ENCODE peak calls at places on chromosome 2, in nine cellular contexts. One of them, this sample, is unnamed.

GRCh38 chr2:74374509-74375205 is 5.5 kb downstream of the DCTN1 start:
- DNase-seq in ACHN: no peak
- DNase-seq in renal cortical epithelial cell: peak
- DNase-seq in activated CD4-positive, alpha-beta T cell treated with anti-CD3 and anti-CD28 coated beads, Interleukin-2, amount 10 ng/mL, durations not matched to agents 24 days and 14 days: no peak
- DNase-seq in activated CD8-positive, alpha-beta memory T cell treated with anti-CD3 and anti-CD28 coated beads for 1 hour: no peak
- DNase-seq in body of pancreas: peak
- DNase-seq in AG08396: peak
- DNase-seq in EL: peak
- DNase-seq in transverse colon: peak
- DNase-seq in this sample: peak

GRCh38 chr2:233563663-233564430 is 2.7 kb downstream of the USP40 start:
- DNase-seq in ACHN: no peak
- DNase-seq in renal cortical epithelial cell: peak
- DNase-seq in activated CD4-positive, alpha-beta T cell treated with anti-CD3 and anti-CD28 coated beads, Interleukin-2, amount 10 ng/mL, durations not matched to agents 24 days and 14 days: peak
- DNase-seq in activated CD8-positive, alpha-beta memory T cell treated with anti-CD3 and anti-CD28 coated beads for 1 hour: no peak
- DNase-seq in body of pancreas: no peak
- DNase-seq in AG08396: no peak
- DNase-seq in EL: no peak
- DNase-seq in transverse colon: no peak
- DNase-seq in this sample: no peak

GRCh38 chr2:10329880-10330699 is 27.4 kb downstream of the HPCAL1 start:
- DNase-seq in ACHN: peak
- DNase-seq in renal cortical epithelial cell: peak
- DNase-seq in activated CD4-positive, alpha-beta T cell treated with anti-CD3 and anti-CD28 coated beads, Interleukin-2, amount 10 ng/mL, durations not matched to agents 24 days and 14 days: peak
- DNase-seq in activated CD8-positive, alpha-beta memory T cell treated with anti-CD3 and anti-CD28 coated beads for 1 hour: no peak
- DNase-seq in body of pancreas: no peak
- DNase-seq in AG08396: peak
- DNase-seq in EL: peak
- DNase-seq in transverse colon: no peak
- DNase-seq in this sample: no peak

GRCh38 chr2:203035879-203036470 is 21.3 kb downstream of the NBEAL1 start:
- DNase-seq in ACHN: no peak
- DNase-seq in renal cortical epithelial cell: no peak
- DNase-seq in activated CD4-positive, alpha-beta T cell treated with anti-CD3 and anti-CD28 coated beads, Interleukin-2, amount 10 ng/mL, durations not matched to agents 24 days and 14 days: no peak
- DNase-seq in activated CD8-positive, alpha-beta memory T cell treated with anti-CD3 and anti-CD28 coated beads for 1 hour: no peak
- DNase-seq in body of pancreas: no peak
- DNase-seq in AG08396: no peak
- DNase-seq in EL: no peak
- DNase-seq in transverse colon: no peak
- DNase-seq in this sample: no peak

GRCh38 chr2:226839960-226840359 is 4.1 kb downstream of the RHBDD1 start:
- DNase-seq in ACHN: no peak
- DNase-seq in renal cortical epithelial cell: no peak
- DNase-seq in activated CD4-positive, alpha-beta T cell treated with anti-CD3 and anti-CD28 coated beads, Interleukin-2, amount 10 ng/mL, durations not matched to agents 24 days and 14 days: no peak
- DNase-seq in activated CD8-positive, alpha-beta memory T cell treated with anti-CD3 and anti-CD28 coated beads for 1 hour: no peak
- DNase-seq in body of pancreas: no peak
- DNase-seq in AG08396: no peak
- DNase-seq in EL: no peak
- DNase-seq in transverse colon: no peak
- DNase-seq in this sample: no peak

GRCh38 chr2:85827879-85828569 is 60.8 kb downstream of the ST3GAL5 start:
- DNase-seq in ACHN: no peak
- DNase-seq in renal cortical epithelial cell: no peak
- DNase-seq in activated CD4-positive, alpha-beta T cell treated with anti-CD3 and anti-CD28 coated beads, Interleukin-2, amount 10 ng/mL, durations not matched to agents 24 days and 14 days: peak
- DNase-seq in activated CD8-positive, alpha-beta memory T cell treated with anti-CD3 and anti-CD28 coated beads for 1 hour: no peak
- DNase-seq in body of pancreas: no peak
- DNase-seq in AG08396: no peak
- DNase-seq in EL: no peak
- DNase-seq in transverse colon: no peak
- DNase-seq in this sample: no peak

GRCh38 chr2:223787358-223787757 is 50.0 kb downstream of the AP1S3 start:
- DNase-seq in ACHN: no peak
- DNase-seq in renal cortical epithelial cell: no peak
- DNase-seq in activated CD4-positive, alpha-beta T cell treated with anti-CD3 and anti-CD28 coated beads, Interleukin-2, amount 10 ng/mL, durations not matched to agents 24 days and 14 days: no peak
- DNase-seq in activated CD8-positive, alpha-beta memory T cell treated with anti-CD3 and anti-CD28 coated beads for 1 hour: no peak
- DNase-seq in body of pancreas: no peak
- DNase-seq in AG08396: no peak
- DNase-seq in EL: no peak
- DNase-seq in transverse colon: no peak
- DNase-seq in this sample: no peak

GRCh38 chr2:161068670-161069069 is 91.6 kb upstream of the TANK start:
- DNase-seq in ACHN: no peak
- DNase-seq in renal cortical epithelial cell: peak
- DNase-seq in activated CD4-positive, alpha-beta T cell treated with anti-CD3 and anti-CD28 coated beads, Interleukin-2, amount 10 ng/mL, durations not matched to agents 24 days and 14 days: no peak
- DNase-seq in activated CD8-positive, alpha-beta memory T cell treated with anti-CD3 and anti-CD28 coated beads for 1 hour: no peak
- DNase-seq in body of pancreas: no peak
- DNase-seq in AG08396: no peak
- DNase-seq in EL: peak
- DNase-seq in transverse colon: no peak
- DNase-seq in this sample: no peak

GRCh38 chr2:119126650-119127049 is 31.9 kb downstream of the C1QL2 start:
- DNase-seq in ACHN: peak
- DNase-seq in renal cortical epithelial cell: no peak
- DNase-seq in activated CD4-positive, alpha-beta T cell treated with anti-CD3 and anti-CD28 coated beads, Interleukin-2, amount 10 ng/mL, durations not matched to agents 24 days and 14 days: peak
- DNase-seq in activated CD8-positive, alpha-beta memory T cell treated with anti-CD3 and anti-CD28 coated beads for 1 hour: peak
- DNase-seq in body of pancreas: no peak
- DNase-seq in AG08396: peak
- DNase-seq in EL: peak
- DNase-seq in transverse colon: peak
- DNase-seq in this sample: no peak

GRCh38 chr2:42789751-42790150 is 2.6 kb downstream of the HAAO start:
- DNase-seq in ACHN: no peak
- DNase-seq in renal cortical epithelial cell: no peak
- DNase-seq in activated CD4-positive, alpha-beta T cell treated with anti-CD3 and anti-CD28 coated beads, Interleukin-2, amount 10 ng/mL, durations not matched to agents 24 days and 14 days: no peak
- DNase-seq in activated CD8-positive, alpha-beta memory T cell treated with anti-CD3 and anti-CD28 coated beads for 1 hour: no peak
- DNase-seq in body of pancreas: no peak
- DNase-seq in AG08396: no peak
- DNase-seq in EL: no peak
- DNase-seq in transverse colon: no peak
- DNase-seq in this sample: no peak

GRCh38 chr2:29215739-29216608 is 100.8 kb downstream of the CLIP4 start:
- DNase-seq in ACHN: no peak
- DNase-seq in renal cortical epithelial cell: no peak
- DNase-seq in activated CD4-positive, alpha-beta T cell treated with anti-CD3 and anti-CD28 coated beads, Interleukin-2, amount 10 ng/mL, durations not matched to agents 24 days and 14 days: no peak
- DNase-seq in activated CD8-positive, alpha-beta memory T cell treated with anti-CD3 and anti-CD28 coated beads for 1 hour: no peak
- DNase-seq in body of pancreas: no peak
- DNase-seq in AG08396: no peak
- DNase-seq in EL: no peak
- DNase-seq in transverse colon: no peak
- DNase-seq in this sample: no peak

GRCh38 chr2:232920055-232920454 is 50.0 kb downstream of the SNORC start:
- DNase-seq in ACHN: no peak
- DNase-seq in renal cortical epithelial cell: no peak
- DNase-seq in activated CD4-positive, alpha-beta T cell treated with anti-CD3 and anti-CD28 coated beads, Interleukin-2, amount 10 ng/mL, durations not matched to agents 24 days and 14 days: no peak
- DNase-seq in activated CD8-positive, alpha-beta memory T cell treated with anti-CD3 and anti-CD28 coated beads for 1 hour: no peak
- DNase-seq in body of pancreas: no peak
- DNase-seq in AG08396: no peak
- DNase-seq in EL: no peak
- DNase-seq in transverse colon: no peak
- DNase-seq in this sample: no peak

GRCh38 chr2:215727507-215728503 is 285.5 kb downstream of the MREG start:
- DNase-seq in ACHN: no peak
- DNase-seq in renal cortical epithelial cell: peak
- DNase-seq in activated CD4-positive, alpha-beta T cell treated with anti-CD3 and anti-CD28 coated beads, Interleukin-2, amount 10 ng/mL, durations not matched to agents 24 days and 14 days: no peak
- DNase-seq in activated CD8-positive, alpha-beta memory T cell treated with anti-CD3 and anti-CD28 coated beads for 1 hour: no peak
- DNase-seq in body of pancreas: no peak
- DNase-seq in AG08396: no peak
- DNase-seq in EL: peak
- DNase-seq in transverse colon: no peak
- DNase-seq in this sample: no peak

GRCh38 chr2:134133622-134134312 is 120.1 kb upstream of the MGAT5 start:
- DNase-seq in ACHN: no peak
- DNase-seq in renal cortical epithelial cell: no peak
- DNase-seq in activated CD4-positive, alpha-beta T cell treated with anti-CD3 and anti-CD28 coated beads, Interleukin-2, amount 10 ng/mL, durations not matched to agents 24 days and 14 days: no peak
- DNase-seq in activated CD8-positive, alpha-beta memory T cell treated with anti-CD3 and anti-CD28 coated beads for 1 hour: no peak
- DNase-seq in body of pancreas: no peak
- DNase-seq in AG08396: no peak
- DNase-seq in EL: no peak
- DNase-seq in transverse colon: no peak
- DNase-seq in this sample: no peak

GRCh38 chr2:101442042-101442666 is 32.8 kb downstream of the RFX8 start:
- DNase-seq in ACHN: no peak
- DNase-seq in renal cortical epithelial cell: peak
- DNase-seq in activated CD4-positive, alpha-beta T cell treated with anti-CD3 and anti-CD28 coated beads, Interleukin-2, amount 10 ng/mL, durations not matched to agents 24 days and 14 days: no peak
- DNase-seq in activated CD8-positive, alpha-beta memory T cell treated with anti-CD3 and anti-CD28 coated beads for 1 hour: no peak
- DNase-seq in body of pancreas: no peak
- DNase-seq in AG08396: no peak
- DNase-seq in EL: peak
- DNase-seq in transverse colon: no peak
- DNase-seq in this sample: no peak

GRCh38 chr2:179268277-179268935 is 3.8 kb upstream of the SESTD1 start:
- DNase-seq in ACHN: no peak
- DNase-seq in renal cortical epithelial cell: peak
- DNase-seq in activated CD4-positive, alpha-beta T cell treated with anti-CD3 and anti-CD28 coated beads, Interleukin-2, amount 10 ng/mL, durations not matched to agents 24 days and 14 days: no peak
- DNase-seq in activated CD8-positive, alpha-beta memory T cell treated with anti-CD3 and anti-CD28 coated beads for 1 hour: no peak
- DNase-seq in body of pancreas: no peak
- DNase-seq in AG08396: peak
- DNase-seq in EL: peak
- DNase-seq in transverse colon: no peak
- DNase-seq in this sample: no peak

GRCh38 chr2:230614913-230615332 is 97.7 kb upstream of the CAB39 start:
- DNase-seq in ACHN: no peak
- DNase-seq in renal cortical epithelial cell: no peak
- DNase-seq in activated CD4-positive, alpha-beta T cell treated with anti-CD3 and anti-CD28 coated beads, Interleukin-2, amount 10 ng/mL, durations not matched to agents 24 days and 14 days: peak
- DNase-seq in activated CD8-positive, alpha-beta memory T cell treated with anti-CD3 and anti-CD28 coated beads for 1 hour: no peak
- DNase-seq in body of pancreas: no peak
- DNase-seq in AG08396: no peak
- DNase-seq in EL: no peak
- DNase-seq in transverse colon: peak
- DNase-seq in this sample: no peak

GRCh38 chr2:139067072-139067471 is 286.9 kb upstream of the NXPH2 start:
- DNase-seq in ACHN: no peak
- DNase-seq in renal cortical epithelial cell: no peak
- DNase-seq in activated CD4-positive, alpha-beta T cell treated with anti-CD3 and anti-CD28 coated beads, Interleukin-2, amount 10 ng/mL, durations not matched to agents 24 days and 14 days: no peak
- DNase-seq in activated CD8-positive, alpha-beta memory T cell treated with anti-CD3 and anti-CD28 coated beads for 1 hour: no peak
- DNase-seq in body of pancreas: no peak
- DNase-seq in AG08396: no peak
- DNase-seq in EL: no peak
- DNase-seq in transverse colon: no peak
- DNase-seq in this sample: no peak

GRCh38 chr2:172790404-172790803 is 54.8 kb downstream of the RAPGEF4 start:
- DNase-seq in ACHN: no peak
- DNase-seq in renal cortical epithelial cell: no peak
- DNase-seq in activated CD4-positive, alpha-beta T cell treated with anti-CD3 and anti-CD28 coated beads, Interleukin-2, amount 10 ng/mL, durations not matched to agents 24 days and 14 days: no peak
- DNase-seq in activated CD8-positive, alpha-beta memory T cell treated with anti-CD3 and anti-CD28 coated beads for 1 hour: no peak
- DNase-seq in body of pancreas: no peak
- DNase-seq in AG08396: no peak
- DNase-seq in EL: no peak
- DNase-seq in transverse colon: no peak
- DNase-seq in this sample: no peak

GRCh38 chr2:221293949-221294736 is 278.0 kb downstream of the EPHA4 start:
- DNase-seq in ACHN: no peak
- DNase-seq in renal cortical epithelial cell: no peak
- DNase-seq in activated CD4-positive, alpha-beta T cell treated with anti-CD3 and anti-CD28 coated beads, Interleukin-2, amount 10 ng/mL, durations not matched to agents 24 days and 14 days: no peak
- DNase-seq in activated CD8-positive, alpha-beta memory T cell treated with anti-CD3 and anti-CD28 coated beads for 1 hour: no peak
- DNase-seq in body of pancreas: no peak
- DNase-seq in AG08396: no peak
- DNase-seq in EL: no peak
- DNase-seq in transverse colon: no peak
- DNase-seq in this sample: no peak

GRCh38 chr2:287471-287885 is 413 bp downstream of the ALKAL2 start:
- DNase-seq in ACHN: peak
- DNase-seq in renal cortical epithelial cell: no peak
- DNase-seq in activated CD4-positive, alpha-beta T cell treated with anti-CD3 and anti-CD28 coated beads, Interleukin-2, amount 10 ng/mL, durations not matched to agents 24 days and 14 days: peak
- DNase-seq in activated CD8-positive, alpha-beta memory T cell treated with anti-CD3 and anti-CD28 coated beads for 1 hour: no peak
- DNase-seq in body of pancreas: peak
- DNase-seq in AG08396: peak
- DNase-seq in EL: no peak
- DNase-seq in transverse colon: peak
- DNase-seq in this sample: no peak

GRCh38 chr2:120870467-120870788 is 134.8 kb downstream of the GLI2 start:
- DNase-seq in ACHN: no peak
- DNase-seq in renal cortical epithelial cell: no peak
- DNase-seq in activated CD4-positive, alpha-beta T cell treated with anti-CD3 and anti-CD28 coated beads, Interleukin-2, amount 10 ng/mL, durations not matched to agents 24 days and 14 days: no peak
- DNase-seq in activated CD8-positive, alpha-beta memory T cell treated with anti-CD3 and anti-CD28 coated beads for 1 hour: no peak
- DNase-seq in body of pancreas: no peak
- DNase-seq in AG08396: no peak
- DNase-seq in EL: no peak
- DNase-seq in transverse colon: no peak
- DNase-seq in this sample: no peak

GRCh38 chr2:138468617-138469016 is 33.0 kb upstream of the SPOPL start:
- DNase-seq in ACHN: no peak
- DNase-seq in renal cortical epithelial cell: no peak
- DNase-seq in activated CD4-positive, alpha-beta T cell treated with anti-CD3 and anti-CD28 coated beads, Interleukin-2, amount 10 ng/mL, durations not matched to agents 24 days and 14 days: no peak
- DNase-seq in activated CD8-positive, alpha-beta memory T cell treated with anti-CD3 and anti-CD28 coated beads for 1 hour: no peak
- DNase-seq in body of pancreas: no peak
- DNase-seq in AG08396: no peak
- DNase-seq in EL: no peak
- DNase-seq in transverse colon: no peak
- DNase-seq in this sample: no peak

GRCh38 chr2:69589973-69590652 is 53.4 kb downstream of the AAK1 start:
- DNase-seq in ACHN: peak
- DNase-seq in renal cortical epithelial cell: peak
- DNase-seq in activated CD4-positive, alpha-beta T cell treated with anti-CD3 and anti-CD28 coated beads, Interleukin-2, amount 10 ng/mL, durations not matched to agents 24 days and 14 days: no peak
- DNase-seq in activated CD8-positive, alpha-beta memory T cell treated with anti-CD3 and anti-CD28 coated beads for 1 hour: no peak
- DNase-seq in body of pancreas: no peak
- DNase-seq in AG08396: no peak
- DNase-seq in EL: no peak
- DNase-seq in transverse colon: no peak
- DNase-seq in this sample: no peak

GRCh38 chr2:165018207-165018606 is 62.9 kb upstream of the SLC38A11 start:
- DNase-seq in ACHN: no peak
- DNase-seq in renal cortical epithelial cell: no peak
- DNase-seq in activated CD4-positive, alpha-beta T cell treated with anti-CD3 and anti-CD28 coated beads, Interleukin-2, amount 10 ng/mL, durations not matched to agents 24 days and 14 days: no peak
- DNase-seq in activated CD8-positive, alpha-beta memory T cell treated with anti-CD3 and anti-CD28 coated beads for 1 hour: no peak
- DNase-seq in body of pancreas: no peak
- DNase-seq in AG08396: no peak
- DNase-seq in EL: no peak
- DNase-seq in transverse colon: no peak
- DNase-seq in this sample: no peak

GRCh38 chr2:230902180-230902899 is 22.7 kb downstream of the GPR55 start:
- DNase-seq in ACHN: peak
- DNase-seq in renal cortical epithelial cell: peak
- DNase-seq in activated CD4-positive, alpha-beta T cell treated with anti-CD3 and anti-CD28 coated beads, Interleukin-2, amount 10 ng/mL, durations not matched to agents 24 days and 14 days: peak
- DNase-seq in activated CD8-positive, alpha-beta memory T cell treated with anti-CD3 and anti-CD28 coated beads for 1 hour: no peak
- DNase-seq in body of pancreas: no peak
- DNase-seq in AG08396: peak
- DNase-seq in EL: peak
- DNase-seq in transverse colon: peak
- DNase-seq in this sample: no peak

GRCh38 chr2:8229546-8229986 is 452.3 kb upstream of the ID2 start:
- DNase-seq in ACHN: peak
- DNase-seq in renal cortical epithelial cell: peak
- DNase-seq in activated CD4-positive, alpha-beta T cell treated with anti-CD3 and anti-CD28 coated beads, Interleukin-2, amount 10 ng/mL, durations not matched to agents 24 days and 14 days: peak
- DNase-seq in activated CD8-positive, alpha-beta memory T cell treated with anti-CD3 and anti-CD28 coated beads for 1 hour: peak
- DNase-seq in body of pancreas: peak
- DNase-seq in AG08396: peak
- DNase-seq in EL: peak
- DNase-seq in transverse colon: peak
- DNase-seq in this sample: no peak

GRCh38 chr2:147845608-147846002 is 776 bp downstream of the ACVR2A start:
- DNase-seq in ACHN: peak
- DNase-seq in renal cortical epithelial cell: no peak
- DNase-seq in activated CD4-positive, alpha-beta T cell treated with anti-CD3 and anti-CD28 coated beads, Interleukin-2, amount 10 ng/mL, durations not matched to agents 24 days and 14 days: no peak
- DNase-seq in activated CD8-positive, alpha-beta memory T cell treated with anti-CD3 and anti-CD28 coated beads for 1 hour: no peak
- DNase-seq in body of pancreas: no peak
- DNase-seq in AG08396: peak
- DNase-seq in EL: peak
- DNase-seq in transverse colon: no peak
- DNase-seq in this sample: no peak

GRCh38 chr2:63888490-63889402 is 47.0 kb downstream of the UGP2 start:
- DNase-seq in ACHN: peak
- DNase-seq in renal cortical epithelial cell: peak
- DNase-seq in activated CD4-positive, alpha-beta T cell treated with anti-CD3 and anti-CD28 coated beads, Interleukin-2, amount 10 ng/mL, durations not matched to agents 24 days and 14 days: peak
- DNase-seq in activated CD8-positive, alpha-beta memory T cell treated with anti-CD3 and anti-CD28 coated beads for 1 hour: peak
- DNase-seq in body of pancreas: peak
- DNase-seq in AG08396: peak
- DNase-seq in EL: peak
- DNase-seq in transverse colon: peak
- DNase-seq in this sample: no peak

GRCh38 chr2:37812414-37812813 is 112.7 kb upstream of the RMDN2 start:
- DNase-seq in ACHN: no peak
- DNase-seq in renal cortical epithelial cell: no peak
- DNase-seq in activated CD4-positive, alpha-beta T cell treated with anti-CD3 and anti-CD28 coated beads, Interleukin-2, amount 10 ng/mL, durations not matched to agents 24 days and 14 days: no peak
- DNase-seq in activated CD8-positive, alpha-beta memory T cell treated with anti-CD3 and anti-CD28 coated beads for 1 hour: no peak
- DNase-seq in body of pancreas: no peak
- DNase-seq in AG08396: no peak
- DNase-seq in EL: no peak
- DNase-seq in transverse colon: no peak
- DNase-seq in this sample: no peak

GRCh38 chr2:236527198-236527640 is 42.4 kb upstream of the ACKR3 start:
- DNase-seq in ACHN: no peak
- DNase-seq in renal cortical epithelial cell: no peak
- DNase-seq in activated CD4-positive, alpha-beta T cell treated with anti-CD3 and anti-CD28 coated beads, Interleukin-2, amount 10 ng/mL, durations not matched to agents 24 days and 14 days: no peak
- DNase-seq in activated CD8-positive, alpha-beta memory T cell treated with anti-CD3 and anti-CD28 coated beads for 1 hour: no peak
- DNase-seq in body of pancreas: no peak
- DNase-seq in AG08396: no peak
- DNase-seq in EL: no peak
- DNase-seq in transverse colon: no peak
- DNase-seq in this sample: no peak

This sample was measured in cerebellar nuclear complex.